ENCODE peak calls at places on chromosomes 4 and X, in five cellular contexts. O is anterior cingulate cortex; F is Right ventricle myocardium superior; K is central memory CD4-positive, alpha-beta T cell; J is left ventricle myocardium inferior. H is an unnamed sample.

GRCh38 chrX:133935096-133935495 is 50.3 kb downstream of the GPC3 start:
- DNase-seq in O (no peak), F (no peak), K (no peak), J (no peak), H (no peak)

GRCh38 chr4:123399638-123400358 is 3.2 kb downstream of the SPRY1 start:
- DNase-seq in O (peak; percentile 33), F (no peak), K (no peak), J (no peak), H (no peak)

GRCh38 chr4:111066447-111066846 is 443.6 kb upstream of the PITX2 start:
- DNase-seq in O (no peak), F (no peak), K (no peak), J (no peak), H (no peak)

GRCh38 chr4:69224891-69225290 is 10.3 kb upstream of the UGT2B11 start:
- DNase-seq in O (no peak), F (no peak), K (no peak), J (no peak), H (no peak)

GRCh38 chr4:70583952-70584834 is 7.9 kb upstream of the AMBN start:
- DNase-seq in O (no peak), F (no peak), K (no peak), J (no peak), H (no peak)

GRCh38 chr4:189613202-189613601 is 327.5 kb upstream of the FRG1 start:
- DNase-seq in O (no peak), F (no peak), K (no peak), J (no peak), H (no peak)

GRCh38 chrX:154799554-154800348 is 5.5 kb downstream of the MPP1 start:
- DNase-seq in O (no peak), F (no peak), K (no peak), J (no peak), H (peak; percentile 32)

GRCh38 chr4:74202062-74202586 is 44.2 kb downstream of the MTHFD2L start:
- DNase-seq in O (no peak), F (no peak), K (no peak), J (no peak), H (no peak)

GRCh38 chr4:101037249-101037648 is 310.1 kb downstream of the PPP3CA start:
- DNase-seq in O (no peak), F (no peak), K (no peak), J (no peak), H (no peak)

GRCh38 chr4:140049024-140049923 is 104.7 kb downstream of the MAML3 start:
- DNase-seq in O (peak; percentile 29), F (peak; percentile 46), K (peak; percentile 44), J (no peak), H (peak; percentile 33)

GRCh38 chrX:48580662-48581061 is 6.4 kb downstream of the RBM3 start:
- DNase-seq in O (no peak), F (no peak), K (no peak), J (no peak), H (no peak)

GRCh38 chr4:55675196-55675793 is 39.2 kb upstream of the NMU start:
- DNase-seq in O (no peak), F (no peak), K (no peak), J (no peak), H (no peak)

GRCh38 chrX:44036336-44036735 is 63.1 kb upstream of the NDP start:
- DNase-seq in O (no peak), F (no peak), K (no peak), J (no peak), H (no peak)

GRCh38 chr4:56654238-56654632 is 26.9 kb downstream of the HOPX start:
- DNase-seq in O (no peak), F (no peak), K (no peak), J (no peak), H (no peak)

GRCh38 chr4:151175204-151175603 is 75.8 kb downstream of the RPS3A start:
- DNase-seq in O (no peak), F (no peak), K (no peak), J (no peak), H (no peak)

GRCh38 chrX:73562458-73562857 is 539 bp upstream of the CHIC1 start:
- DNase-seq in O (no peak), F (no peak), K (no peak), J (no peak), H (no peak)

GRCh38 chr4:174394915-174395314 is 111.2 kb downstream of the CEP44 start:
- DNase-seq in O (no peak), F (no peak), K (no peak), J (no peak), H (no peak)

GRCh38 chr4:157221895-157222763 is 1.6 kb downstream of the GRIA2 start:
- DNase-seq in O (peak; percentile 81), F (no peak), K (no peak), J (no peak), H (peak; percentile 17)

GRCh38 chr4:56182356-56182755 is 204.9 kb downstream of the AASDH start:
- DNase-seq in O (no peak), F (no peak), K (no peak), J (no peak), H (no peak)

GRCh38 chr4:13264126-13264525 is 220.0 kb downstream of the RAB28 start:
- DNase-seq in O (no peak), F (no peak), K (no peak), J (no peak), H (no peak)

GRCh38 chr4:72886602-72887001 is 182.9 kb downstream of the COX18 start:
- DNase-seq in O (no peak), F (no peak), K (no peak), J (no peak), H (no peak)

GRCh38 chr4:41913509-41913908 is 21.7 kb upstream of the TMEM33 start:
- DNase-seq in O (no peak), F (no peak), K (no peak), J (no peak), H (no peak)

GRCh38 chr4:184575306-184575705 is 73.9 kb downstream of the CASP3 start:
- DNase-seq in O (no peak), F (no peak), K (no peak), J (no peak), H (no peak)

GRCh38 chrX:153597351-153597750 is 1.6 kb downstream of the CCNQ start:
- DNase-seq in O (no peak), F (no peak), K (no peak), J (no peak), H (no peak)

GRCh38 chr4:74675673-74676279 is 118.5 kb downstream of the BTC start:
- DNase-seq in O (no peak), F (no peak), K (peak; percentile 17), J (no peak), H (no peak)

GRCh38 chr4:121034010-121034409 is 38.3 kb downstream of the NDNF start:
- DNase-seq in O (no peak), F (no peak), K (no peak), J (no peak), H (peak; percentile 30)

GRCh38 chr4:169398294-169398693 is 127.5 kb upstream of the SH3RF1 start:
- DNase-seq in O (no peak), F (no peak), K (no peak), J (no peak), H (no peak)

GRCh38 chr4:185796176-185796575 is 15.8 kb downstream of the SORBS2 start:
- DNase-seq in O (no peak), F (peak; percentile 47), K (no peak), J (no peak), H (no peak)

GRCh38 chr4:8245879-8246833 is 23.4 kb upstream of the HTRA3 start:
- DNase-seq in O (no peak), F (no peak), K (no peak), J (no peak), H (no peak)

GRCh38 chrX:28787206-28787605 is 200.0 kb downstream of the IL1RAPL1 start:
- DNase-seq in O (no peak), F (no peak), K (no peak), J (no peak), H (no peak)

GRCh38 chr4:37389967-37390580 is 145.5 kb downstream of the NWD2 start:
- DNase-seq in O (no peak), F (no peak), K (peak; percentile 3), J (no peak), H (no peak)

GRCh38 chrX:125193921-125194320 is 125.8 kb upstream of the TEX13C start:
- DNase-seq in O (no peak), F (no peak), K (no peak), J (no peak), H (no peak)

GRCh38 chrX:40209951-40210617 is 112.3 kb upstream of the BCOR start:
- DNase-seq in O (no peak), F (no peak), K (no peak), J (no peak), H (no peak)

H was measured in left cardiac atrium.